ENCODE peak calls at places on chromosomes 16 and 17, in four cellular contexts. R is caudate nucleus, Q is mesothelial cell of epicardium, L is nucleus accumbens. F is an unnamed sample.

GRCh38 chr17:82217120-82217529 is 4.5 kb upstream of the CCDC57 start:
- DNase-seq in R (no peak), Q (no peak), L (no peak), F (no peak)

GRCh38 chr17:8243827-8244226 is 4.0 kb downstream of the CTC1 start:
- DNase-seq in R (no peak), Q (no peak), L (no peak), F (no peak)

GRCh38 chr16:50509521-50510341 is 38.5 kb upstream of the NKD1 start:
- DNase-seq in R (no peak), Q (no peak), L (peak; percentile 42), F (peak; percentile 63)

GRCh38 chr17:73924488-73925186 is 278.8 kb upstream of the RPL38 start:
- DNase-seq in R (no peak), Q (no peak), L (no peak), F (no peak)

GRCh38 chr16:84190731-84191388 is at the start of gene ADAD2:
- DNase-seq in R (no peak), Q (no peak), L (no peak), F (no peak)

GRCh38 chr17:8189041-8189710 is 804 bp downstream of the BORCS6 start:
- DNase-seq in R (no peak), Q (no peak), L (peak; percentile 43), F (no peak)

GRCh38 chr17:79412110-79412509 is 198.7 kb downstream of the RBFOX3 start:
- DNase-seq in R (no peak), Q (no peak), L (no peak), F (no peak)

GRCh38 chr17:12731839-12732238 is 57.5 kb upstream of the ARHGAP44 start:
- DNase-seq in R (no peak), Q (no peak), L (no peak), F (no peak)

GRCh38 chr16:73066927-73067670 is 19.2 kb upstream of the ZFHX3 start:
- DNase-seq in R (no peak), Q (no peak), L (no peak), F (no peak)

GRCh38 chr16:4052801-4053662 is 63.2 kb downstream of the ADCY9 start:
- DNase-seq in R (no peak), Q (no peak), L (peak; percentile 80), F (no peak)

GRCh38 chr17:38591759-38592241 is 14.0 kb downstream of the SRCIN1 start:
- DNase-seq in R (no peak), Q (no peak), L (no peak), F (no peak)

GRCh38 chr16:75614247-75614897 is 8.7 kb downstream of the ADAT1 start:
- DNase-seq in R (no peak), Q (no peak), L (no peak), F (no peak)

GRCh38 chr17:37826497-37827115 is 81.7 kb upstream of the HNF1B start:
- DNase-seq in R (no peak), Q (no peak), L (peak; percentile 22), F (no peak)

GRCh38 chr16:71260995-71261394 is 28.2 kb downstream of the CMTR2 start:
- DNase-seq in R (no peak), Q (no peak), L (no peak), F (no peak)

GRCh38 chr16:77434365-77435239 is at the start of gene ADAMTS18:
- DNase-seq in R (no peak), Q (peak; percentile 52), L (no peak), F (no peak)

GRCh38 chr16:825298-826061 is 24.9 kb upstream of the GNG13 start:
- DNase-seq in R (no peak), Q (no peak), L (peak; percentile 83), F (no peak)

GRCh38 chr17:45029758-45030423 is 21.5 kb downstream of the DCAKD start:
- DNase-seq in R (no peak), Q (no peak), L (no peak), F (no peak)

GRCh38 chr17:67467500-67468481 is 90.7 kb downstream of the PITPNC1 start:
- DNase-seq in R (no peak), Q (no peak), L (no peak), F (no peak)

GRCh38 chr16:69520800-69521602 is 44.8 kb upstream of the NFAT5 start:
- DNase-seq in R (no peak), Q (no peak), L (no peak), F (no peak)

GRCh38 chr16:11233727-11234376 is 22.2 kb downstream of the SOCS1 start:
- DNase-seq in R (no peak), Q (no peak), L (no peak), F (no peak)

GRCh38 chr16:30757316-30757715 is 4.5 kb downstream of the CFAP119 start:
- DNase-seq in R (no peak), Q (no peak), L (no peak), F (no peak)

GRCh38 chr17:17605747-17606083 is 14.2 kb upstream of the PEMT start:
- DNase-seq in R (no peak), Q (no peak), L (no peak), F (no peak)

GRCh38 chr17:41520821-41521521 is 2.3 kb upstream of the KRT15 start:
- DNase-seq in R (no peak), Q (no peak), L (no peak), F (no peak)

GRCh38 chr17:2418572-2418971 is 17.7 kb upstream of the MNT start:
- DNase-seq in R (no peak), Q (no peak), L (no peak), F (no peak)

GRCh38 chr17:21061158-21061835 is 18.5 kb upstream of the USP22 start:
- DNase-seq in R (no peak), Q (no peak), L (no peak), F (no peak)

GRCh38 chr17:10735251-10735650 is 5.4 kb upstream of the TMEM220 start:
- DNase-seq in R (no peak), Q (no peak), L (no peak), F (no peak)

GRCh38 chr16:57747496-57747895 is 11.9 kb downstream of the KATNB1 start:
- DNase-seq in R (no peak), Q (no peak), L (no peak), F (no peak)

GRCh38 chr16:1428511-1428910 is 2.4 kb upstream of the PERCC1 start:
- DNase-seq in R (no peak), Q (no peak), L (peak; percentile 19), F (no peak)

GRCh38 chr17:50472286-50472685 is 3.6 kb upstream of the CHAD start:
- DNase-seq in R (no peak), Q (no peak), L (no peak), F (no peak)

GRCh38 chr17:79702071-79702470 is 28.7 kb upstream of the ENPP7 start:
- DNase-seq in R (no peak), Q (no peak), L (no peak), F (no peak)

GRCh38 chr17:81298991-81299733 is 4.1 kb upstream of the SLC38A10 start:
- DNase-seq in R (no peak), Q (no peak), L (no peak), F (no peak)

GRCh38 chr16:15682105-15682570 is 32.1 kb downstream of the NDE1 start:
- DNase-seq in R (no peak), Q (no peak), L (peak; percentile 38), F (peak; percentile 6)

F was measured in neural crest cell.